ENCODE peak calls at places on chromosomes 11 and 22, in ten cellular contexts. Z is pancreas, J is stomach, S is OCI-LY7, G is heart right ventricle, Q is aorta, A is kidney, K is GM23248, I is neuronal stem cell, W is sigmoid colon. P is an unnamed sample.

GRCh38 chr11:120751550-120751949 is 240.0 kb downstream of the GRIK4 start:
- DNase-seq in Z (no peak), J (no peak), S (no peak), G (no peak), Q (no peak), A (no peak), K (no peak), I (no peak), W (no peak), P (no peak)

GRCh38 chr11:108654994-108655631 is 9.8 kb upstream of the DDX10 start:
- DNase-seq in Z (no peak), J (peak; percentile 44), S (peak; percentile 70), G (no peak), Q (no peak), A (no peak), K (peak; percentile 87), I (no peak), W (no peak), P (no peak)

GRCh38 chr22:49269371-49269770 is 558.3 kb downstream of the BRD1 start:
- DNase-seq in Z (no peak), J (no peak), S (no peak), G (no peak), Q (no peak), A (no peak), K (no peak), I (no peak), W (no peak), P (no peak)

GRCh38 chr11:10529279-10529678 is 11.7 kb downstream of the RNF141 start:
- DNase-seq in Z (no peak), J (no peak), S (no peak), G (no peak), Q (no peak), A (no peak), K (peak; percentile 53), I (no peak), W (no peak), P (no peak)

GRCh38 chr11:48017105-48017874 is 36.9 kb downstream of the PTPRJ start:
- DNase-seq in Z (no peak), J (no peak), S (peak; percentile 53), G (no peak), Q (no peak), A (no peak), K (no peak), I (no peak), W (no peak), P (no peak)

GRCh38 chr11:117374316-117374715 is 46.7 kb downstream of the CEP164 start:
- DNase-seq in Z (no peak), J (no peak), S (no peak), G (no peak), Q (no peak), A (no peak), K (no peak), I (no peak), W (no peak), P (no peak)

GRCh38 chr11:118913411-118914125 is 12.2 kb downstream of the BCL9L start:
- DNase-seq in Z (peak; percentile 34), J (no peak), S (no peak), G (no peak), Q (no peak), A (peak; percentile 77), K (peak; percentile 33), I (no peak), W (no peak), P (no peak)

GRCh38 chr22:38751422-38752346 is 4.1 kb downstream of the SUN2 start:
- DNase-seq in Z (no peak), J (peak; percentile 63), S (peak; percentile 80), G (peak; percentile 51), Q (peak; percentile 81), A (peak; percentile 87), K (no peak), I (no peak), W (no peak), P (peak; percentile 59)

GRCh38 chr11:19345519-19345847 is 104.7 kb upstream of the E2F8 start:
- DNase-seq in Z (no peak), J (no peak), S (no peak), G (no peak), Q (peak; percentile 57), A (peak; percentile 80), K (peak; percentile 64), I (peak; percentile 38), W (no peak), P (no peak)

GRCh38 chr11:59746111-59746510 is 9.1 kb upstream of the STX3 start:
- DNase-seq in Z (no peak), J (no peak), S (no peak), G (no peak), Q (no peak), A (no peak), K (no peak), I (no peak), W (no peak), P (no peak)

GRCh38 chr11:128463975-128464374 is 123.4 kb downstream of the ETS1 start:
- DNase-seq in Z (no peak), J (no peak), S (no peak), G (no peak), Q (no peak), A (no peak), K (no peak), I (no peak), W (no peak), P (no peak)

GRCh38 chr11:128465531-128465930 is 121.8 kb downstream of the ETS1 start:
- DNase-seq in Z (no peak), J (no peak), S (no peak), G (no peak), Q (no peak), A (no peak), K (no peak), I (no peak), W (no peak), P (no peak)

GRCh38 chr11:128463386-128463829 is 124.0 kb downstream of the ETS1 start:
- DNase-seq in Z (no peak), J (no peak), S (no peak), G (peak; percentile 16), Q (no peak), A (no peak), K (peak; percentile 83), I (no peak), W (no peak), P (no peak)

GRCh38 chr11:128465946-128466688 is 121.2 kb downstream of the ETS1 start:
- DNase-seq in Z (no peak), J (no peak), S (no peak), G (peak; percentile 43), Q (no peak), A (no peak), K (no peak), I (no peak), W (no peak), P (no peak)

GRCh38 chr11:128464878-128465277 is 122.5 kb downstream of the ETS1 start:
- DNase-seq in Z (no peak), J (no peak), S (no peak), G (no peak), Q (no peak), A (no peak), K (no peak), I (no peak), W (no peak), P (no peak)
- H3K4me1 ChIP-seq in Z (peaks cover 9% of the 10 kb centered on the region), J (peaks cover 36% of the 10 kb centered on the region), S (peaks cover 72% of the 10 kb centered on the region), G (peaks cover 63% of the 10 kb centered on the region), Q (peaks cover 14% of the 10 kb centered on the region), A (peaks cover 26% of the 10 kb centered on the region), K (peaks cover 50% of the 10 kb centered on the region), I (peaks cover 6% of the 10 kb centered on the region), W (peaks cover 48% of the 10 kb centered on the region), P (peaks cover 39% of the 10 kb centered on the region)

DNA sequence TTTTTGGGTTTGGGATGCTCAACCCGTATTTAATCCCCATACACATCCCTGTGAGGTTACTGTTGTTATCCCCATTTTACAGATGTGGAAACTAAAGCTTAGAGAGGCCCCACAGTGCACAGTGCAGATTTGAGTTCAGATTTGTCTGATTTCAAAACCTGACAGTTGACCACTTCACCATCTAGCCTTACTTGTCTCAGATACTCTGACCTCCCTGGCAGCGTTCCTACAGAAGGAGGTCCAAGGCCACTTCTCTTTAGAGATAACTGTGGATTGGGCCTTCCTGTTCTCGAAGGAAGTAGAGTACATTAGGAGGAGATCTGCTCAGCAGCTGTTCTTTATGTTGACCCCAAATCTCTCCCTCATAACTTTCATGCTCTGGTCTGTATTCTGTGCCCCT is 46.7 kb upstream of the CTTN start:
- DNase-seq in Z (no peak), J (no peak), S (no peak), G (no peak), Q (no peak), A (no peak), K (no peak), I (no peak), W (no peak), P (no peak)
- H3K27ac ChIP-seq in Z (no peak overlapping the region), J (no peak overlapping the region), S (no peak overlapping the region), G (no peak overlapping the region), Q (no peak overlapping the region), A (no peak overlapping the region), K (no peak overlapping the region), I (no peak overlapping the region), W (no peak overlapping the region), P (no peak overlapping the region)

GRCh38 chr11:72821221-72821919 is 7.2 kb downstream of the ATG16L2 start:
- DNase-seq in Z (no peak), J (peak; percentile 37), S (no peak), G (no peak), Q (no peak), A (no peak), K (no peak), I (no peak), W (no peak), P (no peak)

GRCh38 chr11:72820439-72821139 is 6.4 kb downstream of the ATG16L2 start:
- DNase-seq in Z (no peak), J (no peak), S (no peak), G (no peak), Q (no peak), A (no peak), K (no peak), I (no peak), W (no peak), P (no peak)

GRCh38 chr11:72816404-72816990 is 2.3 kb downstream of the ATG16L2 start:
- DNase-seq in Z (no peak), J (no peak), S (no peak), G (no peak), Q (no peak), A (no peak), K (no peak), I (no peak), W (no peak), P (no peak)

GRCh38 chr11:72817966-72818365 is 3.8 kb downstream of the ATG16L2 start:
- DNase-seq in Z (no peak), J (no peak), S (no peak), G (no peak), Q (no peak), A (no peak), K (no peak), I (no peak), W (no peak), P (no peak)

GRCh38 chr11:72818971-72819370 is 4.8 kb downstream of the ATG16L2 start:
- DNase-seq in Z (no peak), J (no peak), S (no peak), G (no peak), Q (no peak), A (no peak), K (peak; percentile 29), I (no peak), W (no peak), P (no peak)
- H3K36me3 ChIP-seq in Z (no peaks in the 10 kb centered on the region), J (peaks cover 65% of the 10 kb centered on the region), S (peaks cover 70% of the 10 kb centered on the region), G (no peaks in the 10 kb centered on the region), Q (no peaks in the 10 kb centered on the region), A (peaks cover 7% of the 10 kb centered on the region), K (no peaks in the 10 kb centered on the region), I (peaks cover 11% of the 10 kb centered on the region), W (no peaks in the 10 kb centered on the region), P (no peaks in the 10 kb centered on the region)

DNA sequence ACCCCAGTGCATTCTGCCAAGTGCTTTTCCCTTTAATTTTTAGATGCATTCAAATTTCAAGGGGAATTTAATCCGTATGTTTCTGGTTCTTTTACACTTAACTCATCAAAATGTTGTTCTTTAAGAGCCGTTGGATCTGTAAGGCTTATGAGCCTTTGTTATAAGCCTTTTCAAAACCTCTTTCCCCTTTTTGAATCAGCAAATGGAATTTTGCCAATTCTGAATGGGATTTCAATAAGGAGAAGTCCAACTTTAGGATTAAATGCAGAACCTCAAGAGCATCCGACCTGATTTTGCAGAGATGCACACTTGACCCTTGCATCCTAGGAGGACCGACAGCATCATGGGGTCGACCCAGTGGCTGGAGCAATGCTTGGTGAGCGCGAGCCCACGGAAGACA is 708.3 kb downstream of the NTM start:
- DNase-seq in Z (no peak), J (no peak), S (no peak), G (no peak), Q (no peak), A (no peak), K (no peak), I (no peak), W (no peak), P (no peak)
- H3K4me1 ChIP-seq in Z (no peaks in the 10 kb centered on the region), J (no peaks in the 10 kb centered on the region), S (no peaks in the 10 kb centered on the region), G (peaks cover 2% of the 10 kb centered on the region), Q (no peaks in the 10 kb centered on the region), A (no peaks in the 10 kb centered on the region), K (peaks cover 27% of the 10 kb centered on the region), I (peaks cover 2% of the 10 kb centered on the region), W (no peaks in the 10 kb centered on the region), P (no peaks in the 10 kb centered on the region)

P was measured in lung.